ENCODE peak calls at places on chromosomes 1 and 21, in six cellular contexts. B is IMR-90, V is H1, N is mesenchymal stem cell, K is H9, U is mesendoderm. W is an unnamed sample.

GRCh38 chr1:111967886-111968285 is 21.6 kb downstream of the KCND3 start:
- DNase-seq in N (no peak), B (no peak), V (no peak), U (no peak), K (no peak), W (no peak)

GRCh38 chr1:110548381-110548780 is 29.4 kb upstream of the KCNA10 start:
- DNase-seq in K (peak; percentile 61), U (peak; percentile 65), V (peak; percentile 52), B (peak; percentile 8), N (peak; percentile 18), W (no peak)

GRCh38 chr1:111192074-111192473 is 8.4 kb downstream of the DENND2D start:
- DNase-seq in N (no peak), U (no peak), K (no peak), V (no peak), B (no peak), W (no peak)

GRCh38 chr1:192763756-192764155 is 45.1 kb upstream of the RGS2 start:
- DNase-seq in B (peak; percentile 87), N (peak; percentile 84), U (no peak), K (no peak), V (no peak), W (no peak)

GRCh38 chr1:77342745-77343144 is 60.9 kb downstream of the AK5 start:
- DNase-seq in N (no peak), V (no peak), B (no peak), U (no peak), K (no peak), W (no peak)

GRCh38 chr21:43333301-43334062 is 93.4 kb downstream of the SIK1 start:
- DNase-seq in U (peak; percentile 89), N (peak; percentile 97), K (peak; percentile 49), B (peak; percentile 96), V (no peak), W (peak; percentile 56)

GRCh38 chr1:37691497-37692077 is 729 bp upstream of the CDCA8 start:
- DNase-seq in B (peak; percentile 45), U (peak; percentile 32), V (no peak), N (peak; percentile 72), K (peak; percentile 41), W (no peak)

GRCh38 chr1:73662526-73662925 is 535.5 kb downstream of the LRRIQ3 start:
- DNase-seq in B (no peak), K (no peak), N (no peak), U (no peak), V (no peak), W (no peak)

GRCh38 chr1:162364498-162364897 is 12.2 kb downstream of the SPATA46 start:
- DNase-seq in U (no peak), N (no peak), B (no peak), V (no peak), K (no peak), W (no peak)

GRCh38 chr1:32902535-32902920 is 1.3 kb upstream of the TMEM54 start:
- DNase-seq in N (no peak), V (no peak), U (no peak), K (no peak), B (no peak), W (no peak)

GRCh38 chr1:242245255-242245654 is 246.4 kb upstream of the MAP1LC3C start:
- DNase-seq in U (no peak), N (no peak), V (no peak), K (no peak), B (no peak), W (no peak)

GRCh38 chr1:67626090-67626489 is 58.9 kb upstream of the GADD45A start:
- DNase-seq in U (no peak), B (no peak), N (no peak), V (no peak), K (no peak), W (no peak)

GRCh38 chr1:221907531-221907930 is 165.6 kb upstream of the DUSP10 start:
- DNase-seq in V (no peak), B (no peak), K (no peak), N (no peak), U (no peak), W (no peak)

GRCh38 chr1:94092210-94092613 is 28.7 kb downstream of the ABCA4 start:
- DNase-seq in K (no peak), B (peak; percentile 61), N (peak; percentile 74), U (peak; percentile 91), V (no peak), W (no peak)
- H3K4me2 ChIP-seq in K (no peak overlapping the region), B (no peak overlapping the region), N (no peak overlapping the region), U (no peak overlapping the region), V (no peak overlapping the region), W (no peak overlapping the region)

GRCh38 chr1:109389638-109390341 is 7.9 kb downstream of the SORT1 start:
- DNase-seq in B (no peak), K (no peak), V (no peak), N (no peak), U (no peak), W (no peak)
- H3K4ac ChIP-seq in B (peak overlapping the region; percentile 58), K (no peak overlapping the region), V (no peak overlapping the region), N (no peak overlapping the region), U (no peak overlapping the region), W (no peak overlapping the region)

DNA sequence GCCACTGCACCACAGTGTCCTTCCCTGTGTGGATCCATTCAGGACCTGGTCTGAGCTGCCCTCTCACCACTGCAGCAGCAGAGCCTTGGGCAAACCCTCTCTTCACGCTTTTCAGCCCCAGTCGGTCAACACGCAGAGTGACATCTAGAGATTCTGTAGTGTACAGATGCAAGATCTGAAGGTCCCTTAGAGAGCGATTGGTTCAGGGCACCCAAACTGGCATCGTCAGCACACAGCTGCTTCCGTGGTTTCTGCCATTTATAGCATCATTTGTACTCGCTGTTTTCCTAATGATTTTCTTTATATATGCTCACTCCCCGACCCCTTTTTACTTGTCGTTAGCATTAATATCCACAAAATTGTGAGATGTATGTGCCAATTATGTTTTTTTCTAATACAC is 1.5 kb upstream of the ASCL5 start:
- DNase-seq in N (no peak), K (no peak), B (no peak), U (no peak), V (no peak), W (no peak)
- H2AK5ac ChIP-seq in N (no peak overlapping the region), K (no peak overlapping the region), B (peak overlapping the region; percentile 31), U (no peak overlapping the region), V (no peak overlapping the region), W (no peak overlapping the region)

GRCh38 chr1:201631037-201631436 is 92.1 kb downstream of the NAV1 start:
- DNase-seq in K (no peak), B (no peak), U (no peak), N (no peak), V (no peak), W (no peak)
- H3K4me2 ChIP-seq in K (no peak overlapping the region), B (no peak overlapping the region), U (no peak overlapping the region), N (no peak overlapping the region), V (no peak overlapping the region), W (no peak overlapping the region)

DNA sequence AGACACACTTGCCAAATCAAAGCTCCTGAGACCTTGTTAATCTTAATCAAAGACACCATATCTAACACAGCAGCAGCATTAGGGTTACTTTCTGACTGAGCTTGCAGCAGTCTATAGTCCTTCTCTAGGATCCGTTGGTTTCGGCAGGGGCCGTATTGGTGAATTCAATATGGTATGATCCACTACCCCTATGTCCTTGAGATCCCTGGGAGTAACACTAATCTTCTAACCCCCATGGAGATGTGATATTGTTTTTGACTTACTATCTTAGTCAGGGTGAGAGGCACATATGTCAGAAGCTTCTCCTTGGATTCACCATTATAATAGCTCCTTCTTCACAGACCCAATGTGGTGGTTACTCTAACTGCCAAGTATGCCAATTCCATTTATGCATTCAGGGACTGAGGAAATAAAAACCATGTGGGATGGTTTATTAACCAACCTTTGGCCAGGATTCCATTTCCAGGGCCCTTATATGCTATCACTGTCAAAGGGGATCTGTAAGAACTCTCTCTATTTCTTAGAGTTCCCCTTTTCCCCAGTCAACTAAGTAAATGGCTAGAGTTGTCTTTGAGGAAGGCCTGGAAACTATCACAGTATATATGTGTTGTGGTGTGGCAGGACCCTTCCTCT is 673.6 kb upstream of the USP24 start:
- DNase-seq in V (no peak), U (peak; percentile 52), B (no peak), N (no peak), K (no peak), W (no peak)
- H3K4ac ChIP-seq in V (no peak overlapping the region), U (no peak overlapping the region), B (no peak overlapping the region), N (no peak overlapping the region), K (no peak overlapping the region), W (no peak overlapping the region)

DNA sequence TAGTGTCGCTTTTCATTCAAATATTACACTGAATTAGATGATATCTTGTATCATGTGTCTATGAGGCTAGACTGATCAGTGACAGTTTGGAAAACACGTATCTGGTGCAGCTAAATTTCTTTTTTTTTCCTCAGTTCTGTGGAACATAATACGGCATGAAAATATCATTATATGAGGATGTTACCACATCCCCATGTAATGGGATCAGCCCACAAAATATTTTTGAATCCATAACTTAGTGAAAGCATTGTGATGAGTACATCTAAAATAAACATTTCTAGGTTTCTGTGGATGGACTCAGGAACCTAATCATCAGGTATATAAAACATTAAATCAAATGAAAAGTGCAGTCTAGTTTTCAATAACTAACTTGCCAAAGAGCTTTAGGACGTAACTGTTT is 356.3 kb downstream of the USP25 start:
- DNase-seq in U (no peak), V (no peak), N (no peak), B (no peak), K (no peak), W (no peak)
- H2AK5ac ChIP-seq in U (no peak overlapping the region), V (no peak overlapping the region), N (no peak overlapping the region), B (no peak overlapping the region), K (no peak overlapping the region), W (no peak overlapping the region)

DNA sequence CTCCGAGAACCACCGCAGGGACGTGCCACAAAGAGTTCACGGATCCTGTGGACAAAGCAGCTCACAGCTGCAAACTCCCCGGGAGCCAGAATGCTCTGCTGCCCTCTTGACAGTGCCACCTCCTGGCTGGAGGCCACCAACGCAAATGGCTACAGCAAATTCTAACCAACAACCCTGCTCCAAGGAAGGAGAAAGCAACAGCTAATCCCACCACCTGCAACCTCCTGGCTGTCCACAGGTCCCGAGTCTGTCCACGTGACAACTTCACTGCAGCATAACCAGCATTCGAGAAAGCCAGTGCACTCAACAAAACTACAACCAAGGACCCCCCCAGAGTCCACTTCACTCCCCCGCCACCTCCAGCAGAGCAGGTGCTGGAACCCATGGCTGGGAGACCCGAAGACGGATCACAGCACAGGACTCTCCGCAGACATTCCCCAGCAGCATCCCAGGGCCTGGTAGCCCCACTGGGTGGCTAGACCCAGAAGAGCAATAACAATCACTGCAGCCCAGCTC is 17.3 kb downstream of the POFUT2 start:
- DNase-seq in B (no peak), K (peak; percentile 34), U (peak; percentile 46), N (no peak), V (no peak), W (no peak)
- H3K4me2 ChIP-seq in B (no peak overlapping the region), K (no peak overlapping the region), U (no peak overlapping the region), N (no peak overlapping the region), V (no peak overlapping the region), W (no peak overlapping the region)

GRCh38 chr1:43856188-43856587 is 77.4 kb upstream of the ARTN start:
- DNase-seq in V (no peak), K (peak; percentile 14), B (no peak), U (no peak), N (no peak), W (no peak)
- H3K4ac ChIP-seq in V (no peak overlapping the region), K (no peak overlapping the region), B (no peak overlapping the region), U (no peak overlapping the region), N (no peak overlapping the region), W (no peak overlapping the region)

DNA sequence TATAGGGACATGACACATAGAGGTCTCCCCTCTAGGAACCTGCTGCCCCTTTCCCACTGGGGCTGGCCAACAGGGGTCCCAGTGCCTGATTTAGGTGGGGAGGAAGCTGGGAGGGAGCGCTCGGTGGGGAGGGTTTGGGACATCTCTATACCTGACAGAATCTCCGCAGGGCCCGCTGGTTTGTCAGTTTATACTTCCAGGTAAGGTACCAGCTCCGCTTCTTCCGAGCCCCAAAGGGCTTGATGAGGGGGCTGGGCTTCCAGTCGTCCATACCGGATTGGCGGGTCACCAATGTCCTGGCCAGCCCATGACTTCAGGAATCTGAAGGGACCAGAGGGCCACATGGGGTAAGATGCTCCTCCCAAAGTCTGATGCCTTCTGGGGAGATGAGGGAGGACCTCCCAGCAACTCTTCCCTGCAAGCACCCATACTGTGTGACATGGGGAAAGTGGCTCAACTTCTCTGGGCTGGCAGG is 646 bp downstream of the POMGNT1 start:
- DNase-seq in B (no peak), U (peak; percentile 51), N (no peak), V (no peak), K (peak; percentile 53), W (no peak)
- H2AK5ac ChIP-seq in B (peak overlapping the region; percentile 87), U (no peak overlapping the region), N (peak overlapping the region; percentile 61), V (no peak overlapping the region), K (no peak overlapping the region), W (peak overlapping the region; percentile 82)